ENCODE peak calls at places on chromosomes 2 and 18, in four cellular contexts. B is astrocyte of the spinal cord, Q is B cell, L is fibroblast of the aortic adventitia. N is an unnamed sample.

GRCh38 chr2:171568085-171568484 is 45.8 kb downstream of the CYBRD1 start:
- DNase-seq in B (no peak), Q (no peak), L (no peak), N (no peak)

GRCh38 chr2:126778561-126779285 is 120.0 kb upstream of the TEX51 start:
- DNase-seq in B (no peak), Q (peak), L (no peak), N (no peak)

GRCh38 chr2:152717242-152718046 is at the start of gene PRPF40A:
- DNase-seq in B (peak), Q (peak), L (peak), N (peak)

GRCh38 chr2:205424326-205424725 is 258.0 kb upstream of the NRP2 start:
- DNase-seq in B (no peak), Q (no peak), L (no peak), N (peak)

GRCh38 chr2:169354244-169354643 is 8.1 kb downstream of the LRP2 start:
- DNase-seq in B (no peak), Q (no peak), L (no peak), N (no peak)

GRCh38 chr2:240925576-240926515 is 19.7 kb downstream of the CROCC2 start:
- DNase-seq in B (no peak), Q (peak), L (no peak), N (peak)

GRCh38 chr2:240298803-240299709 is 136.4 kb upstream of the GPC1 start:
- DNase-seq in B (no peak), Q (no peak), L (no peak), N (no peak)

GRCh38 chr18:68555935-68556334 is 159.0 kb downstream of the TMX3 start:
- DNase-seq in B (no peak), Q (no peak), L (no peak), N (no peak)

GRCh38 chr2:134671498-134671897 is 47.3 kb downstream of the TMEM163 start:
- DNase-seq in B (no peak), Q (no peak), L (no peak), N (no peak)

GRCh38 chr18:34117319-34117718 is 107.4 kb downstream of the NOL4 start:
- DNase-seq in B (no peak), Q (no peak), L (no peak), N (no peak)

GRCh38 chr18:79791141-79791972 is 6.4 kb upstream of the KCNG2 start:
- DNase-seq in B (peak), Q (no peak), L (peak), N (no peak)

GRCh38 chr2:207153266-207153990 is 12.3 kb downstream of the KLF7 start:
- DNase-seq in B (peak), Q (no peak), L (no peak), N (no peak)

GRCh38 chr2:85273732-85274731 is 53.8 kb downstream of the TGOLN2 start:
- DNase-seq in B (peak), Q (no peak), L (peak), N (no peak)

GRCh38 chr2:47490406-47490805 is 87.5 kb downstream of the MSH2 start:
- DNase-seq in B (no peak), Q (no peak), L (no peak), N (no peak)

GRCh38 chr2:146246734-146247523 is 1597.9 kb upstream of the ACVR2A start:
- DNase-seq in B (no peak), Q (no peak), L (no peak), N (no peak)

GRCh38 chr18:9859232-9859631 is 26.5 kb upstream of the TXNDC2 start:
- DNase-seq in B (no peak), Q (no peak), L (no peak), N (no peak)
- TF ChIP-seq CTCF in B (no peak), Q (no peak), L (no peak), N (no peak)

DNA sequence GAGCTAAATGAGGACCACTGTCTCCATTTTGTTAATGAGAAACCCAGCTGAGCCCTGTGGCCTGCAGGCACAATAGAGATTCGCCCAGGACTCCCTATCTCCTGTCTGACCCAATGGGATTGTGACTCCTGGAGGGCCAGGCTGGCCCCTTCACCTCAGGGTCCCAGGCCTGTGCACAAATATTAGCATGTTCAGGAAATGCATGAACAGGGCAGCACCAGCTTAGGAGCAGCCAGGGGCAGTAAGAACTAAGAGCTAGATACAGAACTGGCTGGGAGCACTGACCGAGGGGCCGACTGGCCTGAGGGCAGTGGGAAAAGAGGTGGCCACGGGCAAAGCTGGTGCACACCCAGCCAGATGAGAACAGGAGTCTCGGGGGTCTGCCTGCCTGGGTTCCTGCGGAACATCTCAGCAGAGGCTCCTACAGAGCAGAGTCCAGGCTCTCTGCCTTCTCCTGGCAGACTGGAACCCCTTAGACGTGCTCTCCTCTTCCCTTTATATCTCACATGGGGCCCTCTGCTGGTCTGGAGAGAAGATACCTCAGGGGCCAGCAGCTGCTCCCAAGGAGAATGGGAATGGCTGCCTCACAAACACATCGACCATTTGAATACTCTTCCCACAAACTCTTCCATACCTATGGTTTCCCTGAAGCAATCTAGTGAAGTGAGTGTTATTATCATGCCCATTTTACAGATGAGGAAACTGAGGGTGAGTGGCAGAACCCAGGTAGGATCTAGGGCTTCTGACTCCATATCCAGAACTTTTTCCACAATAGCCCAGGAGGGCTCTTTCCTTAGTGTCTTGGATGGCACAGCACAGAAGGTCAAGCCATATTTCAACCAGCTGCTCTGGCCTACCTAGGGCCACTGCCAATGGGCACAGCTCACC is 77.6 kb upstream of the OTOF start:
- DNase-seq in B (no peak), Q (no peak), L (no peak), N (no peak)
- TF ChIP-seq CTCF in B (no peak), Q (no peak), L (no peak), N (no peak)

DNA sequence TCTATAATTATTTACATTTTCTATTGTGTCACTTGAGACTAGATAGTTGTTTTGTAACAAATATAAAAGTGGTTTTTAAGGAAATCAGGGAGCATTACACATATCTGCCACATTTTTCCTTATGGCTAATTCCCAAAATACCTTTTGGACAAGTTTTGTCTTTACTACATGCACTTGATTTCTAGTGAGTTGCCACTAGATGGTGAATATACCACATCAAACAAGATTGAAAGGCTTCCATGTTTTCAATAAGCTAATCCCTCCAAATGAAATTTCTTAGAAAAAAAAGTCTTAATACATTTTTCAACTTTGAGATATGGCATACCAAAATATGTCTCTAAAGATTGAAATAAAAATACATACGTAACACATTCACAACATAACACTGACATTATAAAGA is 9.1 kb upstream of the HIBCH start:
- DNase-seq in B (peak), Q (no peak), L (peak), N (no peak)
- TF ChIP-seq CTCF in B (peak), Q (no peak), L (peak), N (no peak)

DNA sequence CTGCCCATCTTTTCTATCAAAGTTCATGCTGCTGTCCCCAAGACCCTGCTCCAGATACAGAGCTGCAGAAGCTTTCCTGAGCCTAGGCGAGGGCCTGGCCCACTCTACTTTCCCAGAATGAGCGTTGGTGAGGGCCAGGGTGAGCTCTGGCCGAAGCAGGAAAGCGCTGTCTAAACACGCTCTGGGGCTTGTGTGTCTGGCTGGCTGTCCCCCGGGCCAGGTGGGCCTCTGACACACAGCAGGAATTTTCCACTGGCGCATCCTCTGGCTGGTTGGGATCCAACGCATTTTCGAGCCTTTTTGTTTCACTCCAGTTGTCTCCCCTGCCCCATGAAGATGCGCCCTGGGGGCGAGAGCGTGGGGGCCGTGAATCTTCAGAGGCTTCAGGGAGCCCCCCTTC is 17.8 kb upstream of the KCNK3 start:
- DNase-seq in B (no peak), Q (no peak), L (no peak), N (no peak)
- TF ChIP-seq CTCF in B (no peak), Q (no peak), L (no peak), N (no peak)

GRCh38 chr18:26656944-26657536 is 108.7 kb upstream of the KCTD1 start:
- DNase-seq in B (peak), Q (no peak), L (peak), N (peak)
- TF ChIP-seq CTCF in B (peak), Q (no peak), L (peak), N (peak)

DNA sequence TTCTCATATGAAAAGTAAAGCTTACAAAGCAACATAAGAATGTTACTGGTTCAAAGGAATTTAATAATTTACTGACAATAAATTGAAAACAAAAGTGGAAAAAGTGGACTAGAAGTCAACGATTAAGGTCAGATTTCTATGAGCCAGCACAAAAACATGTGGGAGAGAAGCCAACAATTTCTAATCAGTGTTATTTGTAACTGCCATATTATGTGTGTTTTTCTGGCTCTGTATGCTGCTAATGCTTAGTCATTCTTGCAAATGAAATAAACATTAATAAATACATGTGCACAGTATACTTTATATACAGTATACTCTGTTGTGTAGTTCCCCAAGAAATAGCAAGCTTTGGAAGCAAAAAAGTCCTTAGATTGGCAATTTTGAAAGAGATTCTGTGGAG is 301.3 kb upstream of the RGPD4 start:
- DNase-seq in B (peak), Q (no peak), L (peak), N (no peak)
- TF ChIP-seq CTCF in B (no peak), Q (no peak), L (no peak), N (no peak)

GRCh38 chr18:63511285-63511684 is 30.9 kb upstream of the SERPINB12 start:
- DNase-seq in B (peak), Q (no peak), L (peak), N (peak)
- TF ChIP-seq CTCF in B (peak), Q (peak), L (peak), N (peak)

DNA sequence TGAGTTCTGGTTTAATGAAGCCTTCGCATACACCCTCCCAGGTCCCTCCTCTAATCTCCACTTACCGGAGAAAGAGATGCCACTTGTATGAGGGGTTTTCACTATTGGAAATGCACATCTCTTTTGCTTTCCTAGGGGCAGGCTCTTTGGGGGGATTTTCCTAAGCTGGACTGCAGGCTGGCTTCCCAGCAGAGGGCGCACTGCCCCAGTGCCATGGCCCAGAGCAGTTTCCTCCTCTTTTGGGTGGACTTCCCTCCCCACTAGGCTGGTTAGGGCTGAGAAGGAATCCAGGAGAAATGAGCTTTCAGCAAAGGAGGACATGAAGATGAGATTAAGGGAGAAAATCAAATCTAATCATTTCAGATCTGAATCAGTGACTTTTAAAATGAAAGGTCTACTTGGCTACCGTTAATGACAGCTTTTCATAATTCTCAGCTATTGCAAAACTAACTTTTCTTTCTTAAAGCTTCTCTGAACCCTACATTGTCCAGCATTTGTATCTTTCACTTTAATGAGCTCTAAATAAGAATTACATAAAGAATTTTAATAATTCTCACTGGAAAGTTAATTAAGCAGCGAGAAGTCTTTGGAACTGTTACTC is 784.1 kb upstream of the FANCL start:
- DNase-seq in B (peak), Q (peak), L (peak), N (peak)
- TF ChIP-seq CTCF in B (peak), Q (peak), L (peak), N (peak)

GRCh38 chr2:65436825-65437221 is 4.4 kb upstream of the SPRED2 start:
- DNase-seq in B (no peak), Q (no peak), L (no peak), N (no peak)

GRCh38 chr2:65437392-65438135 is 5.2 kb upstream of the SPRED2 start:
- DNase-seq in B (no peak), Q (no peak), L (no peak), N (no peak)

GRCh38 chr2:65434592-65435241 is 2.3 kb upstream of the SPRED2 start:
- DNase-seq in B (no peak), Q (no peak), L (no peak), N (no peak)

GRCh38 chr2:65436169-65436824 is 3.9 kb upstream of the SPRED2 start:
- DNase-seq in B (peak), Q (no peak), L (peak), N (peak)

DNA sequence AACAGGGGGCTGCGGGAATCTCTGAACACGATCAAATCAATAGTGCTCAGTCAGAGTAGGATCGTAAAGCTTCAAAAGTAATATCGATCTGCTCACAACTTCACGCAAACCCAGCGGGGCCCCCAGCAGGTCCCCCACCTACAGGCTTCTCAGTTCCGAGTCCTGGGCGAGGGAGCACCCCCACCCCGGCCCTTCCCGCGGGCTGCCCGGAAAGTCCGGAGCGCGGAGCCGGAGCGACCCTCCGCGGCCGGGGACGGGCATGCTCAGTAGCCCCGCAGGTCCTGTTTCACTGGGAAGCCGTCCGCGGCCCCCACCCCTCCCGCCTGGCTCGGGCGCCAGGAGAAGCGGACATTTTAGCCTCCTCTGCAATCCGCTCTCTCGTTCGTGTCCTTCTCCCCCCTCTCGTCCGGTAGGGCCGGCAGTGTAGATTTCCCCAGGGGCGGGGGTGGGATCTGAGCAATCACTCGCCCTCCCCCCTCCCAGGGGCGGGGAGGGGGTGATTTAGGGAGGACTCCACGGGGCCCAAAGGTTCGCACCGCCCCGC is 3.3 kb upstream of the SPRED2 start:
- DNase-seq in B (peak), Q (no peak), L (peak), N (peak)
- TF ChIP-seq CTCF in B (no peak), Q (no peak), L (no peak), N (no peak)

N was measured in endothelial cell.